ENCODE peak calls at places on chromosomes 4 and X, in six cellular contexts. S is lower lobe of right lung, V is BJ, B is upper lobe of left lung, Z is heart left ventricle, T is uterus. N is an unnamed sample. For H3K36me3, the result is how much of the 10 kb centered on the place peaks cover.

GRCh38 chr4:88138561-88138960 is 19.9 kb downstream of the ABCG2 start:
- DNase-seq in S (no peak), V (peak), B (no peak), Z (no peak), T (no peak), N (no peak)

GRCh38 chr4:3518511-3518880 is 13.7 kb downstream of the LRPAP1 start:
- DNase-seq in S (peak), V (no peak), B (peak), Z (peak), T (no peak), N (peak)

GRCh38 chr4:88457307-88458090 is 580 bp downstream of the HERC5 start:
- DNase-seq in S (peak), V (no peak), B (peak), Z (peak), T (peak), N (peak)

GRCh38 chrX:107574054-107574683 is 54.1 kb upstream of the PRPS1 start:
- DNase-seq in S (no peak), V (no peak), B (no peak), Z (no peak), T (no peak), N (no peak)

GRCh38 chrX:110317079-110317819 is 636 bp downstream of the AMMECR1 start:
- DNase-seq in S (peak), V (no peak), B (peak), Z (peak), T (peak), N (peak)

GRCh38 chrX:87005183-87005582 is 512.4 kb upstream of the KLHL4 start:
- DNase-seq in S (no peak), V (no peak), B (no peak), Z (no peak), T (no peak), N (no peak)

GRCh38 chr4:54545663-54546424 is 111.9 kb upstream of the KIT start:
- DNase-seq in S (no peak), V (no peak), B (no peak), Z (no peak), T (no peak), N (no peak)

GRCh38 chr4:55879224-55879623 is 25.8 kb downstream of the EXOC1 start:
- DNase-seq in S (no peak), V (no peak), B (no peak), Z (no peak), T (no peak), N (no peak)

GRCh38 chrX:103415528-103415927 is 39.2 kb downstream of the BEX3 start:
- DNase-seq in S (no peak), V (no peak), B (no peak), Z (no peak), T (no peak), N (no peak)

DNA sequence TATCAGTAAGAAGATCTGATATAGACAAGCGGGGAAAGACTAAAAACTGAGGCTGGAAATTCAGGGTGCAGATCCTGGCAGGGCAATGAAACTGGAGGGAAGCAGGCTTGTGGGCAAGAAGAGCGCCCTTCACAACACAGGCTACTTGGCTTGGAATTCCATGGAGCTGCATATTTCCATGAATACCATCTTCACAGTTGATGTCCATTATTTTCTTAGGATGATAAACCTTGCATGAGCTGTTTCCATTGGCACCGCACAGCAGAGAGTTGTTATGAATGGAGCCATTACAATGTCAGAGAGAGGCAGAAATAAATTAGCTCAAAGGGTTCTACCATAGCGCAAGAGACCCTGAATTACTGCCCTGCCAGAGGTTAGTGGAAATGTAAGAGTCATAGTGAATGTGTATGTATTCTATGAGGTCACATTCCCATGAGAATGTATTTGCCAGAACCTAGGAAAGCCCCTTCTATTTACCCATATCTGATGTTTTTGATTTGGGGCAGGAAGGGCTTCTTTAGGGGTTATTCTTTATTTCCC is 215.5 kb downstream of the PALLD start:
- DNase-seq in S (no peak), V (no peak), B (no peak), Z (no peak), T (no peak), N (no peak)
- H3K36me3 ChIP-seq in S (under half), V (under half), B (under half), Z (under half), T (under half), N (under half)

DNA sequence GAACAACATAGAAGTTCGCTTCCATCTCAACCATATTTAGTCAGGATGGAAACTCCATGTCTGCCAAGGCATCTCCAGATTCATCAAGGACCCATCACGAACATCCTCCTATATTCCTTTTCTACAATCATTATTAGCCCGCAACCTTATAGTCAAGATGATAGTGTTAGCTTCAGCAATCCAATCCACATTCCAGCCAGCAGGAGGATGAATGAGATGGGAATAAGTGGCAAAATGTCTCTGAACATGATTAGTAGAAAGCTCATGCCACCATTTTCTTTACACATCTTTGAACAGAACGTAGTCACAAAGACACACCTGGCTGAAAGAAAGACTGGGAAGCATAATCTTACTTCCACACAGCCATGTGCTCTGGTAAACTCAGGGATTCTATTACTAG is 18.6 kb upstream of the NR0B1 start:
- DNase-seq in S (no peak), V (no peak), B (no peak), Z (no peak), T (no peak), N (no peak)
- TF ChIP-seq CTCF in S (no peak), V (no peak), B (no peak), Z (no peak), T (no peak), N (no peak)

GRCh38 chrX:13752141-13752540 is 17.6 kb downstream of the OFD1 start:
- DNase-seq in S (no peak), V (no peak), B (no peak), Z (no peak), T (no peak), N (no peak)
- H3K36me3 ChIP-seq in S (under half), V (under half), B (under half), Z (half or more), T (under half), N (under half)

GRCh38 chrX:147859666-147860065 is 52.1 kb upstream of the FMR1 start:
- DNase-seq in S (no peak), V (no peak), B (no peak), Z (no peak), T (no peak), N (no peak)

GRCh38 chrX:147850875-147851274 is 60.8 kb upstream of the FMR1 start:
- DNase-seq in S (no peak), V (no peak), B (no peak), Z (no peak), T (no peak), N (no peak)

GRCh38 chrX:147848543-147849448 is 62.9 kb upstream of the FMR1 start:
- DNase-seq in S (no peak), V (no peak), B (no peak), Z (no peak), T (no peak), N (no peak)

GRCh38 chrX:147848009-147848408 is 63.7 kb upstream of the FMR1 start:
- DNase-seq in S (no peak), V (no peak), B (no peak), Z (no peak), T (no peak), N (no peak)

GRCh38 chrX:147853701-147854100 is 58.0 kb upstream of the FMR1 start:
- DNase-seq in S (no peak), V (no peak), B (no peak), Z (no peak), T (no peak), N (no peak)
- TF ChIP-seq CTCF in S (no peak), V (no peak), B (no peak), Z (no peak), T (no peak), N (no peak)

GRCh38 chr4:52664479-52664878 is 5.4 kb upstream of the USP46 start:
- DNase-seq in S (no peak), V (no peak), B (no peak), Z (no peak), T (no peak), N (no peak)
- H3K36me3 ChIP-seq in S (under half), V (under half), B (under half), Z (under half), T (under half), N (under half)

N was measured in left ventricle myocardium inferior.